ENCODE peak calls at places on chromosomes 16 and 17, in four cellular contexts. Z is frontal cortex; A is stimulated activated CD4-positive, alpha-beta T cell treated with anti-CD3 and anti-CD28 coated beads, Interleukin-1b, Interleukin-23, amount 100 ng/mL, for 24 hours; H is NCI-H69. M is an unnamed sample.

GRCh38 chr17:73760186-73760758 is 116.0 kb upstream of the SDK2 start:
- DNase-seq in Z (no peak), A (no peak), H (peak; percentile 17), M (no peak)

GRCh38 chr17:13888043-13888442 is 181.3 kb upstream of the COX10 start:
- DNase-seq in Z (no peak), A (no peak), H (no peak), M (no peak)

GRCh38 chr16:25264599-25264998 is 7.0 kb upstream of the ZKSCAN2 start:
- DNase-seq in Z (no peak), A (no peak), H (no peak), M (peak; percentile 12)

GRCh38 chr16:75256871-75257343 is 5.5 kb upstream of the BCAR1 start:
- DNase-seq in Z (peak; percentile 68), A (no peak), H (peak; percentile 82), M (no peak)

GRCh38 chr17:43021739-43022512 is at the start of gene VAT1:
- DNase-seq in Z (peak; percentile 87), A (no peak), H (peak; percentile 91), M (peak; percentile 88)

GRCh38 chr17:2070241-2071023 is 15.5 kb downstream of the HIC1 start:
- DNase-seq in Z (no peak), A (no peak), H (no peak), M (no peak)

GRCh38 chr17:75641343-75641742 is 8.1 kb downstream of the SMIM5 start:
- DNase-seq in Z (no peak), A (no peak), H (no peak), M (no peak)

GRCh38 chr16:3086596-3087242 is 12.4 kb downstream of the ZSCAN10 start:
- DNase-seq in Z (no peak), A (no peak), H (no peak), M (no peak)

GRCh38 chr17:57957886-57958285 is 2.7 kb upstream of the CUEDC1 start:
- DNase-seq in Z (no peak), A (no peak), H (no peak), M (no peak)

GRCh38 chr17:2189231-2189630 is 114.4 kb downstream of the SMG6 start:
- DNase-seq in Z (no peak), A (no peak), H (no peak), M (no peak)

GRCh38 chr17:40112718-40113109 is 9.1 kb upstream of the MSL1 start:
- DNase-seq in Z (no peak), A (no peak), H (peak; percentile 41), M (peak; percentile 44)

GRCh38 chr17:65515959-65516948 is 45.2 kb downstream of the AXIN2 start:
- DNase-seq in Z (no peak), A (no peak), H (peak; percentile 95), M (peak; percentile 62)

GRCh38 chr17:42009170-42009569 is 8.1 kb downstream of the DNAJC7 start:
- DNase-seq in Z (no peak), A (no peak), H (no peak), M (no peak)

GRCh38 chr17:40598021-40598927 is 33.0 kb upstream of the CCR7 start:
- DNase-seq in Z (no peak), A (peak; percentile 76), H (no peak), M (no peak)

GRCh38 chr17:40848583-40849235 is 18.3 kb downstream of the KRT12 start:
- DNase-seq in Z (no peak), A (no peak), H (no peak), M (no peak)

GRCh38 chr16:4529085-4530060 is 9.2 kb downstream of the CDIP1 start:
- DNase-seq in Z (no peak), A (no peak), H (no peak), M (no peak)

GRCh38 chr17:13346081-13346533 is 255.6 kb downstream of the HS3ST3A1 start:
- DNase-seq in Z (no peak), A (no peak), H (no peak), M (no peak)

GRCh38 chr16:61042736-61043135 is 993.5 kb downstream of the CDH8 start:
- DNase-seq in Z (no peak), A (no peak), H (no peak), M (no peak)

GRCh38 chr17:12395733-12396354 is 269.8 kb upstream of the MYOCD start:
- DNase-seq in Z (no peak), A (no peak), H (peak; percentile 0), M (peak; percentile 3)

GRCh38 chr16:788399-789126 is at the start of gene CHTF18:
- DNase-seq in Z (peak; percentile 100), A (peak; percentile 86), H (peak; percentile 97), M (peak; percentile 93)

GRCh38 chr16:78606572-78606971 is 507.1 kb downstream of the WWOX start:
- DNase-seq in Z (no peak), A (no peak), H (no peak), M (no peak)

GRCh38 chr17:83116311-83116771 is 36.9 kb downstream of the METRNL start:
- DNase-seq in Z (no peak), A (no peak), H (no peak), M (no peak)

GRCh38 chr17:58006563-58006923 is 503 bp downstream of the SRSF1 start:
- DNase-seq in Z (no peak), A (peak; percentile 72), H (peak; percentile 91), M (peak; percentile 80)

GRCh38 chr17:81144423-81144781 is 20.9 kb upstream of the PVALEF start:
- DNase-seq in Z (no peak), A (no peak), H (no peak), M (no peak)

GRCh38 chr17:48290378-48290777 is 139.6 kb downstream of the SKAP1 start:
- DNase-seq in Z (no peak), A (no peak), H (peak; percentile 63), M (no peak)

GRCh38 chr17:72342582-72343527 is 222.0 kb downstream of the SOX9 start:
- DNase-seq in Z (no peak), A (no peak), H (peak; percentile 96), M (no peak)